ENCODE peak calls at places on chromosomes 2 and 18, in four cellular contexts. Q, E, W and K are unnamed samples.

GRCh38 chr2:68765739-68766377 is 31.2 kb downstream of the ARHGAP25 start:
- DNase-seq in Q (no peak), E (no peak), W (no peak), K (no peak)

GRCh38 chr2:227324671-227325055 is 388 bp upstream of the MFF start:
- DNase-seq in Q (no peak), E (no peak), W (no peak), K (no peak)

GRCh38 chr2:82120120-82120519 is 1815.6 kb upstream of the LRRTM1 start:
- DNase-seq in Q (no peak), E (no peak), W (peak), K (no peak)

GRCh38 chr18:13216092-13216582 is 2.4 kb upstream of the LDLRAD4 start:
- DNase-seq in Q (peak), E (peak), W (peak), K (no peak)

GRCh38 chr18:21391074-21391673 is 149.1 kb downstream of the GREB1L start:
- DNase-seq in Q (no peak), E (no peak), W (no peak), K (no peak)

GRCh38 chr2:134738150-134738865 is 19.5 kb upstream of the TMEM163 start:
- DNase-seq in Q (no peak), E (no peak), W (no peak), K (no peak)

GRCh38 chr2:67260348-67261277 is 136.5 kb upstream of the ETAA1 start:
- DNase-seq in Q (no peak), E (no peak), W (no peak), K (no peak)

GRCh38 chr18:31506024-31506742 is 8.2 kb downstream of the DSG2 start:
- DNase-seq in Q (no peak), E (no peak), W (no peak), K (no peak)

GRCh38 chr18:48599391-48599790 is 60.6 kb downstream of the CTIF start:
- DNase-seq in Q (no peak), E (no peak), W (no peak), K (no peak)

GRCh38 chr2:177676636-177677035 is 284.1 kb downstream of the AGPS start:
- DNase-seq in Q (no peak), E (no peak), W (no peak), K (no peak)

GRCh38 chr2:230974096-230974913 is 21.6 kb upstream of the SPATA3 start:
- DNase-seq in Q (no peak), E (no peak), W (no peak), K (no peak)

GRCh38 chr2:67339234-67339885 is 57.8 kb upstream of the ETAA1 start:
- DNase-seq in Q (no peak), E (no peak), W (no peak), K (no peak)

GRCh38 chr2:18855027-18855426 is 265.7 kb upstream of the NT5C1B start:
- DNase-seq in Q (no peak), E (no peak), W (no peak), K (no peak)

GRCh38 chr2:40282428-40282827 is 169.5 kb downstream of the SLC8A1 start:
- DNase-seq in Q (no peak), E (no peak), W (no peak), K (no peak)

GRCh38 chr2:220789961-220790360 is 782.1 kb downstream of the EPHA4 start:
- DNase-seq in Q (no peak), E (no peak), W (no peak), K (no peak)